ENCODE peak calls at places on chromosomes 16 and 17, in five cellular contexts. One of them, this sample, is unnamed.
A peak's percentile ranks its signal among the peaks of the same experiment; 100 is the strongest.

GRCh38 chr17:7756968-7757367 is 39.4 kb downstream of the DNAH2 start:
- DNase-seq in A549: no peak
- DNase-seq in hepatocyte: no peak
- DNase-seq in upper lobe of right lung: no peak
- DNase-seq in right cardiac atrium: no peak
- DNase-seq in this sample: no peak

GRCh38 chr16:1125471-1125870 is 27.4 kb upstream of the CACNA1H start:
- DNase-seq in right cardiac atrium: no peak
- DNase-seq in hepatocyte: peak; percentile 56
- DNase-seq in A549: peak; percentile 66
- DNase-seq in upper lobe of right lung: no peak
- DNase-seq in this sample: peak; percentile 79

GRCh38 chr17:79990051-79990592 is 45.5 kb downstream of the TBC1D16 start:
- DNase-seq in upper lobe of right lung: no peak
- DNase-seq in hepatocyte: peak; percentile 56
- DNase-seq in A549: no peak
- DNase-seq in right cardiac atrium: no peak
- DNase-seq in this sample: no peak

GRCh38 chr16:26795184-26795583 is 271.5 kb upstream of the C16orf82 start:
- DNase-seq in right cardiac atrium: no peak
- DNase-seq in hepatocyte: peak; percentile 9
- DNase-seq in A549: no peak
- DNase-seq in upper lobe of right lung: no peak
- DNase-seq in this sample: peak; percentile 61

GRCh38 chr17:56809820-56810179 is 23.9 kb downstream of the C17orf67 start:
- DNase-seq in upper lobe of right lung: no peak
- DNase-seq in hepatocyte: no peak
- DNase-seq in A549: no peak
- DNase-seq in right cardiac atrium: no peak
- DNase-seq in this sample: no peak

GRCh38 chr16:667113-667779 is 686 bp upstream of the RHOT2 start:
- DNase-seq in upper lobe of right lung: no peak
- DNase-seq in A549: no peak
- DNase-seq in hepatocyte: no peak
- DNase-seq in right cardiac atrium: no peak
- DNase-seq in this sample: no peak

GRCh38 chr16:66717112-66717675 is 20.7 kb upstream of the CMTM4 start:
- DNase-seq in A549: peak; percentile 51
- DNase-seq in hepatocyte: peak; percentile 54
- DNase-seq in right cardiac atrium: peak; percentile 44
- DNase-seq in upper lobe of right lung: no peak
- DNase-seq in this sample: peak; percentile 64

GRCh38 chr16:80006175-80006895 is 405.8 kb upstream of the MAF start:
- DNase-seq in upper lobe of right lung: no peak
- DNase-seq in hepatocyte: peak; percentile 82
- DNase-seq in right cardiac atrium: peak; percentile 22
- DNase-seq in A549: peak; percentile 72
- DNase-seq in this sample: no peak

GRCh38 chr16:28289106-28289505 is 3.2 kb upstream of the SBK1 start:
- DNase-seq in A549: no peak
- DNase-seq in upper lobe of right lung: no peak
- DNase-seq in hepatocyte: no peak
- DNase-seq in right cardiac atrium: no peak
- DNase-seq in this sample: no peak

GRCh38 chr16:80577485-80578280 is 36.9 kb downstream of the DYNLRB2 start:
- DNase-seq in right cardiac atrium: no peak
- DNase-seq in hepatocyte: peak; percentile 51
- DNase-seq in upper lobe of right lung: no peak
- DNase-seq in A549: no peak
- DNase-seq in this sample: no peak

GRCh38 chr17:64060331-64060730 is 39.9 kb upstream of the ICAM2 start:
- DNase-seq in A549: no peak
- DNase-seq in upper lobe of right lung: no peak
- DNase-seq in hepatocyte: no peak
- DNase-seq in right cardiac atrium: no peak
- DNase-seq in this sample: no peak

GRCh38 chr17:79878346-79878745 is 39.1 kb upstream of the CBX4 start:
- DNase-seq in right cardiac atrium: no peak
- DNase-seq in A549: no peak
- DNase-seq in upper lobe of right lung: no peak
- DNase-seq in hepatocyte: no peak
- DNase-seq in this sample: no peak

GRCh38 chr16:57107324-57107922 is 15.0 kb downstream of the CPNE2 start:
- DNase-seq in hepatocyte: no peak
- DNase-seq in upper lobe of right lung: no peak
- DNase-seq in A549: no peak
- DNase-seq in right cardiac atrium: no peak
- DNase-seq in this sample: no peak

GRCh38 chr16:1917665-1918111 is 527 bp downstream of the HS3ST6 start:
- DNase-seq in upper lobe of right lung: peak; percentile 57
- DNase-seq in hepatocyte: no peak
- DNase-seq in right cardiac atrium: no peak
- DNase-seq in A549: no peak
- DNase-seq in this sample: no peak

GRCh38 chr17:44008205-44008909 is 3.9 kb downstream of the NAGS start:
- DNase-seq in hepatocyte: no peak
- DNase-seq in upper lobe of right lung: no peak
- DNase-seq in right cardiac atrium: no peak
- DNase-seq in A549: no peak
- DNase-seq in this sample: no peak

GRCh38 chr17:57458718-57459285 is 202.5 kb downstream of the MSI2 start:
- DNase-seq in right cardiac atrium: no peak
- DNase-seq in upper lobe of right lung: no peak
- DNase-seq in hepatocyte: no peak
- DNase-seq in A549: no peak
- DNase-seq in this sample: no peak

GRCh38 chr16:85564277-85565051 is 48.7 kb upstream of the GSE1 start:
- DNase-seq in A549: peak; percentile 38
- DNase-seq in right cardiac atrium: no peak
- DNase-seq in hepatocyte: no peak
- DNase-seq in upper lobe of right lung: peak; percentile 79
- DNase-seq in this sample: no peak

GRCh38 chr16:86946981-86947380 is 368.6 kb downstream of the FOXL1 start:
- DNase-seq in right cardiac atrium: no peak
- DNase-seq in upper lobe of right lung: peak; percentile 47
- DNase-seq in hepatocyte: no peak
- DNase-seq in A549: no peak
- DNase-seq in this sample: no peak

GRCh38 chr17:50288306-50288705 is 14.0 kb downstream of the TMEM92 start:
- DNase-seq in A549: no peak
- DNase-seq in hepatocyte: no peak
- DNase-seq in upper lobe of right lung: no peak
- DNase-seq in right cardiac atrium: no peak
- DNase-seq in this sample: no peak
- H3K27ac ChIP-seq in A549: peak overlapping the region; percentile 85
- H3K27ac ChIP-seq in hepatocyte: no peak overlapping the region
- H3K27ac ChIP-seq in upper lobe of right lung: peak overlapping the region; percentile 83
- H3K27ac ChIP-seq in right cardiac atrium: no peak overlapping the region
- H3K27ac ChIP-seq in this sample: no peak overlapping the region

GRCh38 chr17:38617967-38618760 is 12.4 kb upstream of the SRCIN1 start:
- DNase-seq in upper lobe of right lung: no peak
- DNase-seq in A549: no peak
- DNase-seq in right cardiac atrium: no peak
- DNase-seq in hepatocyte: no peak
- DNase-seq in this sample: no peak

GRCh38 chr17:38620551-38621277 is 15.0 kb upstream of the SRCIN1 start:
- DNase-seq in right cardiac atrium: no peak
- DNase-seq in A549: no peak
- DNase-seq in upper lobe of right lung: peak; percentile 15
- DNase-seq in hepatocyte: no peak
- DNase-seq in this sample: no peak

GRCh38 chr17:38621538-38621937 is 15.8 kb upstream of the SRCIN1 start:
- DNase-seq in hepatocyte: no peak
- DNase-seq in A549: no peak
- DNase-seq in right cardiac atrium: no peak
- DNase-seq in upper lobe of right lung: no peak
- DNase-seq in this sample: no peak

GRCh38 chr17:38619451-38619795 is 13.7 kb upstream of the SRCIN1 start:
- DNase-seq in right cardiac atrium: no peak
- DNase-seq in hepatocyte: no peak
- DNase-seq in upper lobe of right lung: no peak
- DNase-seq in A549: no peak
- DNase-seq in this sample: no peak

GRCh38 chr17:38619937-38620550 is 14.3 kb upstream of the SRCIN1 start:
- DNase-seq in hepatocyte: no peak
- DNase-seq in right cardiac atrium: no peak
- DNase-seq in upper lobe of right lung: peak; percentile 27
- DNase-seq in A549: no peak
- DNase-seq in this sample: no peak
- H3K4me1 ChIP-seq in hepatocyte: no peaks in the 10 kb centered on the region
- H3K4me1 ChIP-seq in right cardiac atrium: no peaks in the 10 kb centered on the region
- H3K4me1 ChIP-seq in upper lobe of right lung: no peaks in the 10 kb centered on the region
- H3K4me1 ChIP-seq in A549: no peaks in the 10 kb centered on the region
- H3K4me1 ChIP-seq in this sample: no peaks in the 10 kb centered on the region

DNA sequence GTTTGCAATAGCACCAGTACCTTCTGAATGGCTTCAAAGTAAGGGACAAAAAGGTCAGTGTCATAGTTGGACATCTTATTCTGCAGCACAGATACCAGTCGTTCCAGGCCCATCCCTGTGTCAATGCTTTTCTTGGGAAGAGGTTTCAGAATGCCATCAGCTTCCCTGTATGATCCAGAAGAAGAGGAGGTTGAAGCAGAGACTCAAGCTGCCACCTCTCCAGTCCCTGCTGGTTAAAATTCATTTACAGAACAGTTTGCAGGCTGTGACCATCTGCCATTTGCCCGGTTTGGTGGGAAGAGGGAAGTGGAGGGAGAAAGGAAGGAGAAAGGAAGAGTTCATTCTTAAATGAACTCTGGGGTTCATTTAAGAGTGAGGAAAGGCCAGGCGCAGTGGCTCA is 18.4 kb upstream of the EXOSC6 start:
- DNase-seq in right cardiac atrium: no peak
- DNase-seq in A549: no peak
- DNase-seq in hepatocyte: no peak
- DNase-seq in upper lobe of right lung: no peak
- DNase-seq in this sample: no peak
- H3K27ac ChIP-seq in right cardiac atrium: no peak overlapping the region
- H3K27ac ChIP-seq in A549: no peak overlapping the region
- H3K27ac ChIP-seq in hepatocyte: no peak overlapping the region
- H3K27ac ChIP-seq in upper lobe of right lung: no peak overlapping the region
- H3K27ac ChIP-seq in this sample: no peak overlapping the region

DNA sequence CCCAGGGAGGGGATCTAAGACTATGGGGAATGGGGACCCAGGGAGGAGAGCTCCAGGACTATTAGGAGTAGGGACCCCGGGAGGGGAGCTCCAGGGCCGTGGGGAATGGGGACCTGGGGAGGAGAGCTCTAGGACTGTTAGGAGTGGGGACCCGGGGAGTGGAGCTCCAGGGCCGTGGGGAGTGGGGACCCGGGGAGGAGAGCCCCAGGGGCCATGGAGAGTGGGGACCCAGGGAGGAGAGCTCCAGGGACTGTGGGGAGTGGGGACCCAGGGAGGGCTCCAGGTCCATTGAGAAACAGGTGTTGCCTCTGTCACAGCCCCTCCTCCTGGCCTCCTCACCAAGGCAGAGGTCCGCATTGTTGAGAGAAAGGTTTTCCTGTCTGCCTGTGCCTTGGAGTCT is 16.0 kb downstream of the MPRIP start:
- DNase-seq in A549: no peak
- DNase-seq in upper lobe of right lung: no peak
- DNase-seq in right cardiac atrium: no peak
- DNase-seq in hepatocyte: no peak
- DNase-seq in this sample: no peak
- H3K4me1 ChIP-seq in A549: peaks cover 99% of the 10 kb centered on the region
- H3K4me1 ChIP-seq in upper lobe of right lung: peaks cover 59% of the 10 kb centered on the region
- H3K4me1 ChIP-seq in right cardiac atrium: peaks cover 48% of the 10 kb centered on the region
- H3K4me1 ChIP-seq in hepatocyte: peaks cover 6% of the 10 kb centered on the region
- H3K4me1 ChIP-seq in this sample: peaks cover 16% of the 10 kb centered on the region

GRCh38 chr16:65548470-65548869 is 426.6 kb upstream of the CDH11 start:
- DNase-seq in A549: no peak
- DNase-seq in right cardiac atrium: no peak
- DNase-seq in upper lobe of right lung: no peak
- DNase-seq in hepatocyte: no peak
- DNase-seq in this sample: no peak
- H3K27ac ChIP-seq in A549: no peak overlapping the region
- H3K27ac ChIP-seq in right cardiac atrium: no peak overlapping the region
- H3K27ac ChIP-seq in upper lobe of right lung: no peak overlapping the region
- H3K27ac ChIP-seq in hepatocyte: peak overlapping the region; percentile 92
- H3K27ac ChIP-seq in this sample: peak overlapping the region; percentile 98

This sample was measured in A673.